ENCODE peak calls at places on chromosome 3, in ten cellular contexts. V is stimulated activated CD8-positive, alpha-beta memory T cell treated with anti-CD3 and anti-CD28 coated beads, Interleukin-7, amount 100 ng/mL, for 1 hour; R is NCI-H82; A is GM18507; Z is stimulated activated naive B cell treated with anti-CD40 and anti-IgM and Interleukin-4, amounts not matched to agents 10 μg/mL and 1 μg/mL and 100 μg/mL, for 72 hours; Y is dermis microvascular lymphatic vessel endothelial cell; D is sigmoid colon; U is foreskin fibroblast; K is GM20000; F is activated CD8-positive, alpha-beta memory T cell treated with anti-CD3 and anti-CD28 coated beads, Interleukin-2, amount 50 U/mL, for 4 hours. B is an unnamed sample.

GRCh38 chr3:149936812-149937230 is 33.9 kb downstream of the PFN2 start:
- DNase-seq in V (peak; percentile 0), R (peak; percentile 78), A (peak; percentile 12), Z (no peak), Y (peak; percentile 66), D (no peak), U (peak; percentile 80), K (peak; percentile 24), F (peak; percentile 27), B (peak; percentile 37)

GRCh38 chr3:31919528-31919927 is 61.5 kb downstream of the OSBPL10 start:
- DNase-seq in V (no peak), R (no peak), A (no peak), Z (no peak), Y (no peak), D (no peak), U (no peak), K (no peak), F (no peak), B (no peak)

GRCh38 chr3:58471025-58471887 is 20.6 kb upstream of the KCTD6 start:
- DNase-seq in V (no peak), R (peak; percentile 76), A (no peak), Z (no peak), Y (peak; percentile 58), D (no peak), U (peak; percentile 84), K (peak; percentile 34), F (peak; percentile 42), B (no peak)

GRCh38 chr3:153958635-153959320 is 162.4 kb upstream of the ARHGEF26 start:
- DNase-seq in V (no peak), R (peak; percentile 14), A (no peak), Z (no peak), Y (no peak), D (no peak), U (no peak), K (no peak), F (no peak), B (no peak)

GRCh38 chr3:170585937-170586310 is at the start of gene SLC7A14:
- DNase-seq in V (no peak), R (peak; percentile 74), A (no peak), Z (no peak), Y (peak; percentile 9), D (no peak), U (peak; percentile 50), K (no peak), F (no peak), B (no peak)

GRCh38 chr3:158827773-158828172 is 25.9 kb downstream of the MFSD1 start:
- DNase-seq in V (no peak), R (no peak), A (no peak), Z (no peak), Y (no peak), D (no peak), U (no peak), K (no peak), F (no peak), B (no peak)

GRCh38 chr3:59261009-59261408 is 211.2 kb upstream of the CFAP20DC start:
- DNase-seq in V (no peak), R (no peak), A (no peak), Z (no peak), Y (no peak), D (no peak), U (no peak), K (no peak), F (no peak), B (no peak)

GRCh38 chr3:64489361-64490044 is 198.3 kb downstream of the ADAMTS9 start:
- DNase-seq in V (no peak), R (peak; percentile 85), A (no peak), Z (no peak), Y (no peak), D (peak; percentile 66), U (no peak), K (no peak), F (no peak), B (no peak)

GRCh38 chr3:177781686-177782161 is 584.4 kb upstream of the TBL1XR1 start:
- DNase-seq in V (no peak), R (no peak), A (no peak), Z (no peak), Y (no peak), D (peak; percentile 82), U (peak; percentile 87), K (no peak), F (no peak), B (no peak)

GRCh38 chr3:115512565-115513410 is 110.5 kb upstream of the GAP43 start:
- DNase-seq in V (no peak), R (peak; percentile 79), A (no peak), Z (no peak), Y (peak; percentile 51), D (no peak), U (peak; percentile 74), K (peak; percentile 6), F (no peak), B (no peak)

GRCh38 chr3:158148218-158148617 is 38.3 kb downstream of the RSRC1 start:
- DNase-seq in V (no peak), R (no peak), A (no peak), Z (no peak), Y (no peak), D (no peak), U (no peak), K (no peak), F (no peak), B (no peak)

GRCh38 chr3:81339040-81339845 is 422.2 kb downstream of the GBE1 start:
- DNase-seq in V (no peak), R (peak; percentile 46), A (no peak), Z (no peak), Y (peak; percentile 36), D (no peak), U (peak; percentile 11), K (peak; percentile 28), F (no peak), B (no peak)

GRCh38 chr3:173411288-173412064 is 13.9 kb downstream of the NLGN1 start:
- DNase-seq in V (no peak), R (peak; percentile 50), A (no peak), Z (no peak), Y (peak; percentile 42), D (no peak), U (peak; percentile 61), K (no peak), F (no peak), B (no peak)

GRCh38 chr3:135237371-135237770 is 442.3 kb downstream of the EPHB1 start:
- DNase-seq in V (no peak), R (peak; percentile 36), A (no peak), Z (no peak), Y (no peak), D (no peak), U (no peak), K (no peak), F (no peak), B (no peak)

GRCh38 chr3:133820889-133821675 is 15.5 kb downstream of the SRPRB start:
- DNase-seq in V (no peak), R (no peak), A (no peak), Z (no peak), Y (no peak), D (no peak), U (no peak), K (no peak), F (no peak), B (no peak)

GRCh38 chr3:65052101-65052500 is 364.3 kb upstream of the ADAMTS9 start:
- DNase-seq in V (no peak), R (no peak), A (no peak), Z (no peak), Y (no peak), D (no peak), U (no peak), K (no peak), F (no peak), B (no peak)

GRCh38 chr3:155581579-155581978 is 163.3 kb downstream of the PLCH1 start:
- DNase-seq in V (no peak), R (no peak), A (no peak), Z (no peak), Y (no peak), D (no peak), U (no peak), K (no peak), F (no peak), B (no peak)

GRCh38 chr3:168889666-168890065 is 773.8 kb downstream of the MECOM start:
- DNase-seq in V (no peak), R (no peak), A (no peak), Z (no peak), Y (no peak), D (no peak), U (no peak), K (no peak), F (no peak), B (no peak)